ENCODE peak calls at places on chromosomes 12 and 14, in nine cellular contexts. Z, R, S, U, N, W, F, H and A are unnamed samples. For H3K4me1, the result is how much of the 10 kb centered on the place peaks cover.

GRCh38 chr12:94553130-94553519 is 93.5 kb upstream of the CEP83 start:
- DNase-seq in U (no peak), H (no peak), Z (no peak), N (peak), W (no peak), S (peak), F (peak), R (no peak), A (no peak)

GRCh38 chr12:118337194-118337838 is 35.4 kb downstream of the TAOK3 start:
- DNase-seq in S (no peak), W (no peak), N (peak), R (no peak), H (no peak), Z (no peak), U (no peak), F (no peak), A (no peak)

GRCh38 chr14:64983439-64984310 is 3.0 kb upstream of the FNTB start:
- DNase-seq in N (peak), W (no peak), U (no peak), F (no peak), R (no peak), Z (no peak), H (no peak), S (no peak), A (no peak)

GRCh38 chr14:56324831-56325230 is 206.6 kb downstream of the PELI2 start:
- DNase-seq in W (no peak), Z (no peak), F (no peak), R (no peak), U (no peak), S (no peak), N (peak), H (no peak), A (no peak)

GRCh38 chr12:92408072-92408900 is 262.6 kb upstream of the BTG1 start:
- DNase-seq in F (no peak), U (peak), W (no peak), H (peak), R (no peak), Z (no peak), N (no peak), S (no peak), A (no peak)

GRCh38 chr14:92564361-92565039 is 50.9 kb downstream of the RIN3 start:
- DNase-seq in W (peak), U (no peak), R (no peak), F (no peak), H (no peak), S (no peak), Z (no peak), N (no peak), A (peak)

GRCh38 chr12:30437616-30438015 is 258.1 kb downstream of the IPO8 start:
- DNase-seq in F (no peak), S (no peak), W (no peak), N (peak), U (no peak), H (no peak), R (no peak), Z (no peak), A (no peak)

GRCh38 chr12:113334786-113335539 is at the start of gene SLC8B1:
- DNase-seq in W (peak), F (peak), Z (peak), S (peak), U (peak), R (peak), H (peak), N (peak), A (peak)

GRCh38 chr12:52818376-52818775 is 4.5 kb upstream of the KRT4 start:
- DNase-seq in N (no peak), Z (no peak), H (no peak), U (no peak), R (no peak), W (no peak), S (no peak), F (no peak), A (no peak)

GRCh38 chr14:54420478-54421116 is 20.6 kb downstream of the CNIH1 start:
- DNase-seq in W (no peak), S (no peak), N (peak), H (no peak), Z (no peak), F (no peak), R (no peak), U (no peak), A (no peak)

GRCh38 chr12:12716151-12716844 is 870 bp upstream of the CDKN1B start:
- DNase-seq in F (no peak), R (no peak), H (peak), U (no peak), S (no peak), W (no peak), N (peak), Z (no peak), A (no peak)

GRCh38 chr12:3600951-3601350 is 109.9 kb downstream of the PRMT8 start:
- DNase-seq in R (no peak), F (no peak), U (no peak), W (no peak), N (no peak), H (no peak), Z (no peak), S (no peak), A (no peak)

GRCh38 chr14:93013368-93013719 is 90.4 kb downstream of the CHGA start:
- DNase-seq in Z (peak), N (peak), U (no peak), W (no peak), F (no peak), S (no peak), R (peak), H (no peak), A (peak)

GRCh38 chr12:32566663-32567634 is 112.2 kb upstream of the DNM1L start:
- DNase-seq in H (no peak), R (no peak), U (no peak), N (peak), W (no peak), S (no peak), Z (no peak), F (no peak), A (no peak)

GRCh38 chr14:92846162-92846897 is 52.2 kb downstream of the GOLGA5 start:
- DNase-seq in S (peak), Z (no peak), F (no peak), N (peak), H (no peak), U (no peak), W (no peak), R (no peak), A (no peak)

GRCh38 chr12:104353012-104353981 is 49.8 kb downstream of the EID3 start:
- DNase-seq in H (no peak), U (no peak), R (peak), N (no peak), S (no peak), Z (no peak), F (no peak), W (no peak), A (no peak)

GRCh38 chr12:104350211-104350908 is 46.8 kb downstream of the EID3 start:
- DNase-seq in U (no peak), H (no peak), N (no peak), F (no peak), S (no peak), W (no peak), Z (no peak), R (no peak), A (no peak)

GRCh38 chr12:104348994-104349494 is 45.5 kb downstream of the EID3 start:
- DNase-seq in U (no peak), R (peak), F (no peak), Z (no peak), H (no peak), S (no peak), W (no peak), N (no peak), A (no peak)

GRCh38 chr12:104352106-104352713 is 48.7 kb downstream of the EID3 start:
- DNase-seq in R (no peak), U (no peak), W (no peak), H (no peak), Z (no peak), F (no peak), S (no peak), N (peak), A (no peak)

GRCh38 chr12:104351023-104351983 is 47.8 kb downstream of the EID3 start:
- DNase-seq in R (no peak), S (no peak), W (no peak), H (no peak), N (no peak), Z (no peak), F (no peak), U (no peak), A (no peak)
- H3K27ac ChIP-seq in R (peak), S (no peak), W (no peak), H (no peak), N (no peak), Z (no peak), F (no peak), U (no peak), A (no peak)

GRCh38 chr14:90514015-90514398 is 117.2 kb downstream of the CALM1 start:
- DNase-seq in N (no peak), H (no peak), U (no peak), W (no peak), S (no peak), R (no peak), Z (no peak), F (no peak), A (no peak)

GRCh38 chr14:90512332-90512951 is 115.6 kb downstream of the CALM1 start:
- DNase-seq in N (no peak), S (no peak), Z (no peak), H (no peak), W (peak), U (no peak), F (no peak), R (no peak), A (no peak)

GRCh38 chr14:90513151-90514014 is 116.6 kb downstream of the CALM1 start:
- DNase-seq in Z (peak), R (peak), F (no peak), S (peak), W (peak), H (no peak), U (no peak), N (peak), A (peak)

GRCh38 chr14:90511795-90512331 is 115.0 kb downstream of the CALM1 start:
- DNase-seq in Z (no peak), U (no peak), H (no peak), F (no peak), N (no peak), S (no peak), W (no peak), R (no peak), A (peak)

DNA sequence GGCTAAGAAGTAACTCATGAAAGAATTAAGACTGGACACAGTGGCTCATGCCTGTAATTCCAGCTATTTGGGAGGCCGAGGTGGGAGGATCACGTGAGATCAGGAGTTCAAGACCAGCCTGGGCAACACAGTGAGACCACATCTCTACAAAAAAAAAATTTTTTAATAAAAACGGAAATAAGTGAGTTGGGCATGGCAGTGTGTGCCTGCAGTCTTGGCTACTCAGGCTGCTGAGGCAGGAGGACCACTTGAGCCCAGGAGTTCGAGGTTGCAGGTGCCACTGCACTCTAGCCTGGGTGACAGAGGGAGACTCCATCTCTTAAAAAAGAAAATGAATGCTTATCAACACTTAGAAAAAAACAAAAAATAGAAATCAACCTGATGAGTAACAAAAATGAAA is 117.7 kb downstream of the CALM1 start:
- DNase-seq in W (no peak), S (no peak), Z (no peak), F (no peak), H (no peak), N (no peak), U (no peak), R (no peak), A (no peak)
- H3K4me1 ChIP-seq in W (under half), S (under half), Z (under half), F (under half), H (under half), N (under half), U (under half), R (under half), A (under half)

GRCh38 chr12:104455594-104456416 is 943 bp upstream of the CHST11 start:
- DNase-seq in S (no peak), F (no peak), R (no peak), N (no peak), H (no peak), U (no peak), W (no peak), Z (no peak), A (no peak)
- H3K27ac ChIP-seq in S (no peak), F (no peak), R (peak), N (no peak), H (peak), U (peak), W (peak), Z (peak), A (peak)

DNA sequence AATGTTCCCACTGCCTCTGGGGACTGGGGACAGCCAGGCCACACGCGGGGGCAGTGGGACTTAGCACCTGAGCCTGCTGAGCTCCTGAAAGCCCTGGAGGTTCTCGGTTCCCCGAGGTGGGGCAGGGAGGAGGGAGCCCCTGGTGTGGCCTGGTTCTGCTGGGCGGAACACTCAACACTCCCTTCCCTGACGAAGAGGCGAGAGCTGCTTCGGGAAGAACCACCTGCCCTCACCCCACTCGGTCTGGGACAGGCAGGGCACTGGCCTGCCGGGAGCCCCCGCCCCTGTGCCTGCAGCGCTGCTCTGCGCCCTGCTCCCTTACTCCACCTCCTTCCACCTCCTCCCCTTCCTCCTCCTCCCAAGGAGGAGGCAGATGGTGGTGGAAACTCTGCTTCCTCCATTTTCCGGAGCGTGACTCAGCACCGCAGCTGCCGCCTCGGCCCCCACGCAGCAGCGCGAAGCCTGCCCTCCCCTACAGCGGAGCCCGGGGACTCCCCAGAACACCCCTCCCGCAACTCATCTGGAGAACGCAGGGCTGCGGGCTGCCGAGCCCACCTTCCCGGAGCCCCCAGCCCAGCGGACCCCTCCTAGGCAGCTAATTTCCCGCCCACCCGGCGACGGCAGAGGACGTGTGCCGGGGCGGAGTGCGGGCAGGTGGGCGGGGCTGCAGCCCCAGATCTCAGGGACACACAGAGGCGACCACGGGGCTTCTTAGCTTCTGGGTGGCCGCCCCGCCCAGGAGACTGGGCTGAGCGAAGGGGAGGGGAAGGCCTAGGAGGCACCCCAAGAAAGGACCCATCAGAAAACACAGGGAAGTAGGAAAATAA is 11.7 kb upstream of the INF2 start:
- DNase-seq in S (no peak), W (peak), N (peak), H (peak), U (peak), Z (peak), R (peak), F (peak), A (peak)
- H3K4me1 ChIP-seq in S (under half), W (half or more), N (under half), H (under half), U (under half), Z (under half), R (under half), F (under half), A (under half)

GRCh38 chr14:73008501-73008900 is 18.4 kb downstream of the ZFYVE1 start:
- DNase-seq in W (no peak), F (no peak), S (no peak), R (no peak), H (no peak), U (no peak), N (peak), Z (no peak), A (no peak)

GRCh38 chr14:73003688-73004087 is 23.2 kb downstream of the ZFYVE1 start:
- DNase-seq in N (no peak), Z (no peak), S (no peak), W (no peak), H (no peak), F (no peak), U (no peak), R (no peak), A (no peak)

DNA sequence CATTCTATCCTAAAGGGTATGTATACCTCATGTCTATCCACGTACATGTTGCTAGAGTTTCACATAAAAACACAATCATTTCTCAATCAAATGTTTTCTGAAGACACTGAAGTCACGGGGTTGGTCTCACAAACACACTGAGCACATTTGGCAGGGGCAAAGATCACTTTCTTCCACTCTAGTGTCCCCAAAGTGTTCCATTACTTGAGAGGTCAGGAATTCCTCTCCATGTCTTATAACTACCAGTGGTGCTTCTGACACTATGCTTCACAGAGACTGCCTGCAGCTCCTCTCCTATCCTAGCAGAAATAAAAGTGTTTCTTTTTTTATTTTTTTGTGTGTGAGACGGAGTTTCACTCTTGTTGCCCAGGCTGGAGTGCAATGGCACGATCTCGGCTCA is 19.1 kb downstream of the ZFYVE1 start:
- DNase-seq in Z (no peak), W (no peak), U (no peak), F (no peak), S (no peak), R (no peak), H (no peak), N (no peak), A (no peak)
- H3K27ac ChIP-seq in Z (peak), W (no peak), U (no peak), F (no peak), S (no peak), R (peak), H (no peak), N (peak), A (peak)